ENCODE peak calls at places on chromosomes 2 and 18, in eight cellular contexts. P is stimulated activated CD4-positive, alpha-beta T cell treated with anti-CD3 and anti-CD28 coated beads, Interleukin-15, amount 100 ng/mL, for 24 hours; E is IMR-90; W is activated CD4-positive, alpha-beta T cell treated with anti-CD3 and anti-CD28 coated beads, Interleukin-2, amount 50 U/mL, for 4 hours; B is stimulated activated CD8-positive, alpha-beta memory T cell treated with anti-CD3 and anti-CD28 coated beads, Interleukin-7, amount 100 ng/mL, for 1 hour; X is A172; K is left cardiac atrium; R is non-pigmented ciliary epithelial cell. Z is an unnamed sample.

GRCh38 chr18:76983184-76983583 is 149.4 kb downstream of the MBP start:
- DNase-seq in B (peak), K (peak), R (peak), P (peak), E (peak), X (peak), W (peak), Z (peak)

GRCh38 chr2:231191896-231192872 is 6.2 kb upstream of the ARMC9 start:
- DNase-seq in K (peak), R (no peak), E (peak), P (no peak), X (peak), W (no peak), B (no peak), Z (peak)

GRCh38 chr2:172436889-172437288 is 9.5 kb downstream of the ITGA6 start:
- DNase-seq in X (no peak), E (no peak), R (no peak), W (no peak), B (no peak), K (no peak), P (no peak), Z (no peak)

GRCh38 chr2:216925632-216926366 is 65.9 kb upstream of the TNP1 start:
- DNase-seq in K (no peak), E (no peak), X (no peak), R (no peak), P (no peak), B (no peak), W (no peak), Z (no peak)

GRCh38 chr2:224469374-224469964 is 67.6 kb upstream of the FAM124B start:
- DNase-seq in W (no peak), P (no peak), B (no peak), X (no peak), R (no peak), E (no peak), K (no peak), Z (no peak)

GRCh38 chr2:201313362-201313761 is 43.8 kb downstream of the FLACC1 start:
- DNase-seq in K (no peak), X (no peak), E (no peak), W (no peak), P (no peak), R (no peak), B (no peak), Z (no peak)

GRCh38 chr18:69002233-69002632 is 204.4 kb downstream of the CCDC102B start:
- DNase-seq in K (no peak), W (no peak), P (no peak), X (no peak), R (no peak), E (no peak), B (no peak), Z (no peak)

GRCh38 chr2:72956936-72957335 is 39.6 kb downstream of the EMX1 start:
- DNase-seq in X (no peak), W (no peak), P (no peak), E (no peak), R (no peak), B (no peak), K (no peak), Z (no peak)

GRCh38 chr2:159053186-159054031 is 85.0 kb downstream of the TANC1 start:
- DNase-seq in K (no peak), E (peak), P (no peak), W (no peak), R (peak), X (peak), B (no peak), Z (no peak)

GRCh38 chr2:139031722-139032121 is 251.5 kb upstream of the NXPH2 start:
- DNase-seq in B (no peak), P (no peak), R (peak), W (no peak), X (no peak), K (no peak), E (no peak), Z (no peak)

GRCh38 chr2:226524381-226524843 is 275.2 kb downstream of the IRS1 start:
- DNase-seq in X (peak), E (peak), K (no peak), B (no peak), P (no peak), W (no peak), R (peak), Z (no peak)

GRCh38 chr18:48657446-48658120 is 118.8 kb downstream of the CTIF start:
- DNase-seq in P (no peak), W (no peak), E (no peak), K (no peak), B (no peak), X (no peak), R (no peak), Z (no peak)

GRCh38 chr2:168851674-168852320 is 38.4 kb downstream of the SPC25 start:
- DNase-seq in W (no peak), X (peak), E (peak), K (peak), R (peak), B (no peak), P (no peak), Z (peak)

GRCh38 chr2:159807183-159808037 is 9.4 kb upstream of the CD302 start:
- DNase-seq in E (peak), B (no peak), K (no peak), P (peak), W (no peak), R (peak), X (peak), Z (peak)

GRCh38 chr2:105261061-105261460 is 19.5 kb downstream of the GPR45 start:
- DNase-seq in P (no peak), W (no peak), B (no peak), X (peak), K (no peak), E (peak), R (peak), Z (no peak)

GRCh38 chr2:166127217-166128155 is at the start of gene SCN1A:
- DNase-seq in K (no peak), W (no peak), B (no peak), P (no peak), X (peak), E (peak), R (no peak), Z (no peak)

GRCh38 chr2:160581035-160581434 is 87.4 kb upstream of the RBMS1 start:
- DNase-seq in K (no peak), E (peak), R (no peak), W (no peak), B (no peak), X (peak), P (no peak), Z (no peak)

GRCh38 chr2:142989276-142990204 is 112.1 kb downstream of the KYNU start:
- DNase-seq in E (peak), X (peak), K (no peak), P (no peak), W (no peak), B (no peak), R (no peak), Z (no peak)

GRCh38 chr2:241855245-241855887 is 3.3 kb downstream of the PDCD1 start:
- DNase-seq in X (no peak), K (peak), P (peak), E (no peak), B (no peak), W (no peak), R (no peak), Z (no peak)

GRCh38 chr2:215540646-215541045 is 104.8 kb upstream of the FN1 start:
- DNase-seq in W (no peak), E (peak), K (no peak), P (no peak), B (no peak), R (peak), X (peak), Z (no peak)